ENCODE peak calls at places on chromosomes 16 and 17, in nine cellular contexts. O is HL-60, B is AG04449, Z is cardiac muscle cell, A is heart right ventricle, P is pancreas, E is SK-N-SH, W is A549, L is ascending aorta. V is an unnamed sample.

GRCh38 chr17:61250335-61250890 is 149.2 kb upstream of the TBX2 start:
- DNase-seq in O (no peak), B (peak), Z (no peak), A (no peak), P (no peak), E (no peak), W (peak), L (no peak), V (no peak)

GRCh38 chr16:48366165-48367093 is 18.8 kb downstream of the SIAH1 start:
- DNase-seq in O (peak), B (peak), Z (peak), A (no peak), P (peak), E (peak), W (peak), L (no peak), V (peak)

GRCh38 chr17:47949951-47950350 is 7.7 kb downstream of the PRR15L start:
- DNase-seq in O (peak), B (no peak), Z (no peak), A (no peak), P (peak), E (no peak), W (no peak), L (no peak), V (no peak)

GRCh38 chr17:4450710-4451316 is 17.1 kb downstream of the SPNS3 start:
- DNase-seq in O (no peak), B (no peak), Z (no peak), A (no peak), P (no peak), E (no peak), W (no peak), L (no peak), V (no peak)

GRCh38 chr17:39925282-39926134 is 1.9 kb downstream of the ORMDL3 start:
- DNase-seq in O (no peak), B (no peak), Z (no peak), A (no peak), P (no peak), E (no peak), W (no peak), L (no peak), V (no peak)

GRCh38 chr17:4938670-4939553 is 934 bp downstream of the SLC25A11 start:
- DNase-seq in O (no peak), B (no peak), Z (no peak), A (no peak), P (peak), E (no peak), W (no peak), L (no peak), V (no peak)

GRCh38 chr16:28591355-28591754 is 5.5 kb downstream of the SULT1A2 start:
- DNase-seq in O (no peak), B (no peak), Z (no peak), A (no peak), P (no peak), E (no peak), W (no peak), L (no peak), V (no peak)

GRCh38 chr16:64051826-64052225 is 1070.0 kb downstream of the CDH11 start:
- DNase-seq in O (no peak), B (no peak), Z (peak), A (no peak), P (no peak), E (no peak), W (no peak), L (no peak), V (no peak)

DNA sequence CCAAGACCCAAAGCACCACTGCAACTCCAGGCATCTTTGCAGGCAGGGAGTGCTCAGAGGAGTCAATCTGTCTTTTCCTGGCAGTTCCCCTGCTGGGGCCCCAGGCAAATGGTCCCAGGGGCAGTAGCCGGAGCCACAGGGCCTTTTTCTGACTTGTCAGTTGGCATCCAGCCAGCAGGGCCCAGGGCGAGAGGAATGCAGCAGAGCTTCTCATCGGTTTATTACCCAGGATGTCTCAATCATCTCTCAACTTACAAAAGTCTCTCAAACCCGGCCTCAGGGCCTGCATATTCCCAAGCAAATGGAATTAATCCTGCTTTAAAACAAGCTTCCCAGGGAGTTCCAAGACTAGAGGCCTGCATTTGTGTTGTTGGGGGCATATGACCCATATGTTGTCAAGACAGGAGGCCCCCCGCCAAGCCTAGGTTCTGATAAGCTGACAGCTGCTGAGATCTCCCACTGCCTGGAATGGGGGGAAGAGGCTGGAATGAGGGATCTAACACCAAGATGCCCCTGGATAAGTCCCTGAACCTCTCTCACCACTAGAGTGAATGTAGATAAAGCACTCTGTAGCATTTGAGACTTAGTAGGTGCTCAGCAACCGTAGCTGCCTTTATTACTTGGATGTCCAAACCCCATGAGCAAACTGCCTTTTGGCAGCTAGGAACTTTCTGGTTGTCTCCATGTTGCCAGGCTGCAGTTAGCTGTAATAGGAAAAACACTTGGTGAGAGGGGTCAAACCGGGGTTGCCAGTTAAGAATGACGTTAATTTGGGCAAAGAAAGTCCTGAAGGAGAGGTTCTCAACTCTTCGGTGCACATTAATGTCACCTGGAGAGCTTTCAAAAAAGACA is 4.6 kb upstream of the RASL10B start:
- DNase-seq in O (peak), B (peak), Z (peak), A (peak), P (peak), E (no peak), W (no peak), L (no peak), V (peak)
- TF ChIP-seq CTCF in O (no peak), B (no peak), Z (no peak), A (no peak), P (no peak), E (no peak), W (no peak), L (no peak), V (no peak)

GRCh38 chr16:89716493-89716892 is 4.2 kb downstream of the VPS9D1 start:
- DNase-seq in O (no peak), B (no peak), Z (no peak), A (no peak), P (no peak), E (no peak), W (no peak), L (no peak), V (no peak)
- H3K4me3 ChIP-seq in O (no peak), B (no peak), Z (no peak), A (no peak), P (no peak), E (no peak), W (no peak), L (no peak), V (no peak)

GRCh38 chr16:78705694-78706093 is 606.2 kb downstream of the WWOX start:
- DNase-seq in O (peak), B (no peak), Z (peak), A (no peak), P (no peak), E (peak), W (peak), L (no peak), V (no peak)
- TF ChIP-seq CTCF in O (peak), B (no peak), Z (peak), A (peak), P (no peak), E (peak), W (no peak), L (no peak), V (no peak)

GRCh38 chr16:10870137-10870776 is 6.7 kb upstream of the CIITA start:
- DNase-seq in O (no peak), B (no peak), Z (no peak), A (no peak), P (no peak), E (no peak), W (no peak), L (no peak), V (no peak)
- H3K4me3 ChIP-seq in O (no peak), B (no peak), Z (no peak), A (no peak), P (no peak), E (no peak), W (no peak), L (no peak), V (no peak)

DNA sequence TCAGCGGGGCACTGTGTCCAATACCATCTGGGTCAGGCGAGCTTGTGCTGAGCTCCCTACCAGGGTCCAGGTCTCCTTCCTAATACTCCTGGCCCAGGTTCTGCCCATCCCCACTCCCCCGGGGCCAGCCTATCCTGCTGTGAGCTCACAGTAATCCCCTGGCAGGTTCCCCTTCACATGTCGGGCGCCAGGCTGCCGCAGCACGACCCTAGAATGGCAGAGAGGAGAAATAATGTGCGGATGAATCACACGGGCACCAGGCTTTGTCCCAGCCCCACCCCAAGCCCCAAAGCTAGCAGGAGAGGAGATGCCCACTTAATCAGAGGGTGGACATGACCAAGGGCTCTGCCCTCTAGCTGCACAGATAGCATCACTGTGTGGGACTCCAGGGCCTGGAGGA is 39.6 kb downstream of the ST3GAL2 start:
- DNase-seq in O (no peak), B (no peak), Z (no peak), A (no peak), P (no peak), E (no peak), W (no peak), L (no peak), V (no peak)
- TF ChIP-seq CTCF in O (no peak), B (no peak), Z (no peak), A (no peak), P (no peak), E (no peak), W (no peak), L (no peak), V (no peak)